ENCODE peak calls at places on chromosomes 1 and 21, in eight cellular contexts. W is activated CD4-positive, CD25-positive, alpha-beta regulatory T cell; A is dorsolateral prefrontal cortex; D is KBM-7; G is germinal center; J is activated CD4-positive, alpha-beta T cell treated with anti-CD3 and anti-CD28 coated beads, Interleukin-2, amount 10 ng/mL, durations not matched to agents 7 days and 5 days; U is activated CD8-positive, alpha-beta T cell treated with anti-CD3 and anti-CD28 coated beads, Interleukin-2, amount 10 ng/mL, durations not matched to agents 7 days and 5 days; L is AG08396. O is an unnamed sample.

GRCh38 chr21:14356771-14357170 is 26.2 kb downstream of the HSPA13 start:
- DNase-seq in W (no peak), A (no peak), D (no peak), G (no peak), J (no peak), U (no peak), L (no peak), O (no peak)

GRCh38 chr1:228397454-228397786 is 9.2 kb downstream of the TRIM11 start:
- DNase-seq in W (no peak), A (no peak), D (no peak), G (no peak), J (peak; percentile 42), U (no peak), L (no peak), O (no peak)

GRCh38 chr21:29246614-29247013 is 52.1 kb upstream of the BACH1 start:
- DNase-seq in W (no peak), A (no peak), D (no peak), G (no peak), J (no peak), U (no peak), L (no peak), O (no peak)

GRCh38 chr1:51686450-51686849 is 69.6 kb downstream of the OSBPL9 start:
- DNase-seq in W (no peak), A (peak; percentile 70), D (no peak), G (no peak), J (no peak), U (no peak), L (no peak), O (no peak)

GRCh38 chr1:53043271-53043670 is 18.7 kb upstream of the PODN start:
- DNase-seq in W (no peak), A (no peak), D (no peak), G (no peak), J (no peak), U (no peak), L (peak; percentile 70), O (no peak)

GRCh38 chr1:25003457-25004190 is 73.5 kb upstream of the RUNX3 start:
- DNase-seq in W (no peak), A (no peak), D (no peak), G (no peak), J (no peak), U (no peak), L (no peak), O (no peak)

GRCh38 chr1:235199441-235199840 is 38.4 kb upstream of the RBM34 start:
- DNase-seq in W (no peak), A (no peak), D (peak; percentile 16), G (no peak), J (no peak), U (no peak), L (peak; percentile 11), O (no peak)

GRCh38 chr1:12049625-12050024 is 13.5 kb upstream of the TNFRSF8 start:
- DNase-seq in W (no peak), A (no peak), D (no peak), G (no peak), J (no peak), U (no peak), L (no peak), O (no peak)

GRCh38 chr1:197462539-197462938 is 194.5 kb downstream of the CRB1 start:
- DNase-seq in W (no peak), A (no peak), D (no peak), G (no peak), J (no peak), U (no peak), L (no peak), O (no peak)

GRCh38 chr1:119829636-119830035 is 18.4 kb upstream of the REG4 start:
- DNase-seq in W (no peak), A (no peak), D (no peak), G (no peak), J (no peak), U (no peak), L (no peak), O (no peak)

GRCh38 chr1:109636201-109636952 is 16.7 kb downstream of the AMPD2 start:
- DNase-seq in W (no peak), A (no peak), D (no peak), G (no peak), J (peak; percentile 4), U (no peak), L (peak; percentile 64), O (no peak)

GRCh38 chr1:7680791-7681165 is 90.3 kb upstream of the VAMP3 start:
- DNase-seq in W (no peak), A (peak; percentile 56), D (no peak), G (no peak), J (no peak), U (no peak), L (no peak), O (peak; percentile 32)

GRCh38 chr1:76268341-76268740 is 193.8 kb downstream of the ST6GALNAC3 start:
- DNase-seq in W (no peak), A (no peak), D (no peak), G (no peak), J (no peak), U (no peak), L (no peak), O (no peak)

GRCh38 chr1:17874665-17875064 is 119.5 kb downstream of the ACTL8 start:
- DNase-seq in W (no peak), A (no peak), D (no peak), G (no peak), J (no peak), U (no peak), L (peak; percentile 61), O (no peak)